ENCODE peak calls at places on chromosomes 16 and 17, in seven cellular contexts. C is mesendoderm, S is IMR-90, Z is neuronal stem cell, R is mesenchymal stem cell, J is H1, M is trophoblast cell. U is an unnamed sample.
A peak's percentile ranks its signal among the peaks of the same experiment; 100 is the strongest.

GRCh38 chr16:86826931-86827330 is 248.6 kb downstream of the FOXL1 start:
- DNase-seq in C (peak; percentile 56), S (no peak), Z (peak; percentile 53), R (no peak), J (no peak), M (no peak), U (peak; percentile 69)

GRCh38 chr17:56819431-56820145 is 14.1 kb downstream of the C17orf67 start:
- DNase-seq in C (peak; percentile 88), S (peak; percentile 67), Z (peak; percentile 63), R (peak; percentile 77), J (peak; percentile 62), M (peak; percentile 62), U (peak; percentile 90)

GRCh38 chr17:41486809-41487530 is 2.7 kb downstream of the KRT36 start:
- DNase-seq in C (peak; percentile 72), S (no peak), Z (peak; percentile 11), R (no peak), J (peak; percentile 59), M (peak; percentile 58), U (peak; percentile 93)

GRCh38 chr16:57485091-57485915 is 990 bp downstream of the DOK4 start:
- DNase-seq in C (no peak), S (no peak), Z (no peak), R (no peak), J (no peak), M (no peak), U (peak; percentile 24)

GRCh38 chr17:74358696-74359095 is 3.0 kb downstream of the BTBD17 start:
- DNase-seq in C (peak; percentile 45), S (no peak), Z (no peak), R (no peak), J (no peak), M (no peak), U (no peak)

GRCh38 chr16:53435066-53435688 is 906 bp downstream of the RBL2 start:
- DNase-seq in C (peak; percentile 90), S (peak; percentile 89), Z (peak; percentile 43), R (peak; percentile 95), J (no peak), M (peak; percentile 96), U (peak; percentile 66)

GRCh38 chr17:3469529-3469928 is 2.1 kb downstream of the SPATA22 start:
- DNase-seq in C (no peak), S (no peak), Z (no peak), R (no peak), J (no peak), M (no peak), U (no peak)

GRCh38 chr16:89430436-89431157 is 59.8 kb downstream of the ANKRD11 start:
- DNase-seq in C (no peak), S (no peak), Z (no peak), R (no peak), J (no peak), M (no peak), U (no peak)

GRCh38 chr16:35391328-35391727 is 1931.9 kb downstream of the TP53TG3F start:
- DNase-seq in C (peak; percentile 40), S (peak; percentile 23), Z (no peak), R (peak; percentile 8), J (no peak), M (peak; percentile 4), U (peak; percentile 30)

GRCh38 chr16:22098538-22099255 is 6.4 kb downstream of the VWA3A start:
- DNase-seq in C (peak; percentile 84), S (peak; percentile 44), Z (peak; percentile 36), R (peak; percentile 64), J (no peak), M (peak; percentile 7), U (no peak)

GRCh38 chr17:56676807-56677206 is 83.3 kb downstream of the NOG start:
- DNase-seq in C (no peak), S (no peak), Z (no peak), R (no peak), J (no peak), M (no peak), U (no peak)

GRCh38 chr17:79965806-79966205 is 69.9 kb downstream of the TBC1D16 start:
- DNase-seq in C (no peak), S (no peak), Z (no peak), R (no peak), J (no peak), M (no peak), U (peak; percentile 24)

GRCh38 chr16:88499836-88500251 is 46.8 kb downstream of the ZFPM1 start:
- DNase-seq in C (no peak), S (no peak), Z (no peak), R (no peak), J (no peak), M (no peak), U (no peak)

GRCh38 chr17:38361700-38362465 is 10.2 kb downstream of the SOCS7 start:
- DNase-seq in C (no peak), S (no peak), Z (no peak), R (no peak), J (no peak), M (no peak), U (no peak)

GRCh38 chr16:69501956-69502457 is 63.8 kb upstream of the NFAT5 start:
- DNase-seq in C (no peak), S (no peak), Z (no peak), R (peak; percentile 17), J (no peak), M (peak; percentile 26), U (no peak)

GRCh38 chr16:72109300-72109699 is 15.7 kb downstream of the DHX38 start:
- DNase-seq in C (no peak), S (no peak), Z (no peak), R (no peak), J (no peak), M (no peak), U (no peak)

GRCh38 chr16:72111653-72112451 is 18.2 kb downstream of the DHX38 start:
- DNase-seq in C (peak; percentile 83), S (no peak), Z (no peak), R (no peak), J (no peak), M (no peak), U (no peak)

GRCh38 chr16:72109966-72110530 is 16.4 kb downstream of the DHX38 start:
- DNase-seq in C (no peak), S (no peak), Z (no peak), R (no peak), J (no peak), M (no peak), U (no peak)

GRCh38 chr16:72112452-72112792 is 18.8 kb downstream of the DHX38 start:
- DNase-seq in C (peak; percentile 17), S (no peak), Z (no peak), R (no peak), J (no peak), M (no peak), U (no peak)

GRCh38 chr16:72110662-72111615 is 17.3 kb downstream of the DHX38 start:
- DNase-seq in C (no peak), S (no peak), Z (no peak), R (no peak), J (no peak), M (no peak), U (no peak)
- H3K4ac ChIP-seq in C (no peak overlapping the region), S (no peak overlapping the region), Z (no peak overlapping the region), R (no peak overlapping the region), J (no peak overlapping the region), M (no peak overlapping the region), U (no peak overlapping the region)

GRCh38 chr17:50604470-50604869 is 30.2 kb upstream of the ABCC3 start:
- DNase-seq in C (no peak), S (peak; percentile 28), Z (no peak), R (peak; percentile 38), J (no peak), M (no peak), U (peak; percentile 73)

GRCh38 chr17:50601789-50602375 is 32.8 kb upstream of the ABCC3 start:
- DNase-seq in C (no peak), S (no peak), Z (no peak), R (no peak), J (no peak), M (no peak), U (no peak)

GRCh38 chr17:50605434-50605833 is 29.2 kb upstream of the ABCC3 start:
- DNase-seq in C (no peak), S (no peak), Z (no peak), R (no peak), J (no peak), M (no peak), U (no peak)

GRCh38 chr17:50602514-50603235 is 32.0 kb upstream of the ABCC3 start:
- DNase-seq in C (no peak), S (no peak), Z (no peak), R (no peak), J (no peak), M (no peak), U (no peak)

GRCh38 chr17:50603340-50603739 is 31.3 kb upstream of the ABCC3 start:
- DNase-seq in C (peak; percentile 35), S (no peak), Z (no peak), R (no peak), J (no peak), M (peak; percentile 22), U (peak; percentile 77)
- H3K79me1 ChIP-seq in C (no peaks in the 10 kb centered on the region), S (no peaks in the 10 kb centered on the region), Z (peaks cover 3% of the 10 kb centered on the region), R (no peaks in the 10 kb centered on the region), J (no peaks in the 10 kb centered on the region), M (no peaks in the 10 kb centered on the region), U (no peaks in the 10 kb centered on the region)

GRCh38 chr16:84885024-84885910 is 65.5 kb downstream of the CRISPLD2 start:
- DNase-seq in C (peak; percentile 68), S (no peak), Z (peak; percentile 24), R (no peak), J (no peak), M (no peak), U (peak; percentile 47)
- H3K27ac ChIP-seq in C (no peak overlapping the region), S (no peak overlapping the region), Z (peak overlapping the region; percentile 29), R (no peak overlapping the region), J (no peak overlapping the region), M (peak overlapping the region; percentile 3), U (no peak overlapping the region)

DNA sequence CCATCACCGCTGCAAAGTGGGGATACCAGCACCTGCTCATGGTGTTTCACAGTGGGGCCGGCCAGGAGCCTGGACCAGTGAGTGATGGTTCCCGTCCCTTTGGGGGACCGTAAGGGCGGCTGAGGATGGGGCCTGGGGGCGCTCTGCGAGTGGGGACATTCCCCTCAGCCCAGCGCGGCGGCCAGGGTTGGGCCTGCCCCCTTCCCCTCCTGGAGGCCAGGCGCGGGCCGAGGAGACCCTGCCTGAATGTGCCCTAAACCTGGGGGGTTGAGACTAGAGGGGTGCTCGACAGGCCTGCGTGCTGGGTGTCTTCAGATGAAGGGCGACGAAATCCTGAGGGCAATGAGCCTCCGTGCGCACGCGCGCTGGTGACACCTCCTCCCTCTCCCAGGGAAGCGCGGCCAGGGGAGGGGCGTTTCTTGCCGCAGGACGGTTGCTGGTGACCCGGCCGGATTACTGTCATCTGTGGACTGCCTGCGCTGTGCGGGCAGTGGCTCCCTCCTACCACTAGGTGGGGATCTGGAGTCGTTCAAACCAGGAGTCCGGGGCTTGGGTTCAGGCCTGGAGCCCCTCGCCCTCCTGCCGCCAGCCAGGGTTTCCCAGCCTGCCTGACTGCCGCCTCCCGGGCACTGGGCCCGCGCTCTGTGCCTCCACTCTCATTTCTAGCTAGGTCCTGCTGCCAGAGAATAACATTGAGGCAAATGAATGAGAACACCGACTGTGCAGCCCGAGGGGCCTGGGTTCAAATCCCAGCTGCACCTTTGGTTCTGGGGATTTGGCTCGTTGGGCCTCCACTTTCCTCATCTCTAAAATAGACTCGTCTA is 17.1 kb downstream of the TBX2 start:
- DNase-seq in C (peak; percentile 95), S (peak; percentile 87), Z (peak; percentile 93), R (peak; percentile 91), J (peak; percentile 85), M (peak; percentile 89), U (peak; percentile 98)
- H3K4ac ChIP-seq in C (no peak overlapping the region), S (peak overlapping the region; percentile 59), Z (no peak overlapping the region), R (no peak overlapping the region), J (no peak overlapping the region), M (no peak overlapping the region), U (no peak overlapping the region)

GRCh38 chr16:84067640-84068039 is 25.0 kb upstream of the SLC38A8 start:
- DNase-seq in C (no peak), S (no peak), Z (no peak), R (no peak), J (no peak), M (no peak), U (no peak)
- H3K79me1 ChIP-seq in C (no peaks in the 10 kb centered on the region), S (peaks cover under 1% of the 10 kb centered on the region), Z (no peaks in the 10 kb centered on the region), R (peaks cover 10% of the 10 kb centered on the region), J (no peaks in the 10 kb centered on the region), M (no peaks in the 10 kb centered on the region), U (no peaks in the 10 kb centered on the region)